ENCODE peak calls at places on chromosome 11, in ten cellular contexts. L, U, J, T, K, X, I, Z, N and C are unnamed samples.

GRCh38 chr11:34175284-34176019 is 70.0 kb downstream of the NAT10 start:
- DNase-seq in L (no peak), U (no peak), J (no peak), T (no peak), K (no peak), X (no peak), I (no peak), Z (no peak), N (no peak), C (no peak)

GRCh38 chr11:12725047-12725862 is 51.0 kb downstream of the TEAD1 start:
- DNase-seq in L (no peak), U (no peak), J (no peak), T (no peak), K (no peak), X (no peak), I (no peak), Z (no peak), N (no peak), C (no peak)

GRCh38 chr11:100680070-100680469 is 7.0 kb upstream of the ARHGAP42 start:
- DNase-seq in L (no peak), U (no peak), J (no peak), T (no peak), K (no peak), X (no peak), I (no peak), Z (no peak), N (no peak), C (no peak)

GRCh38 chr11:85718991-85719807 is 33.2 kb upstream of the CCDC89 start:
- DNase-seq in L (peak), U (no peak), J (peak), T (peak), K (no peak), X (peak), I (peak), Z (peak), N (no peak), C (no peak)

GRCh38 chr11:19953909-19954308 is 206.4 kb downstream of the DBX1 start:
- DNase-seq in L (no peak), U (no peak), J (peak), T (no peak), K (no peak), X (peak), I (no peak), Z (peak), N (no peak), C (no peak)

GRCh38 chr11:38014405-38014804 is 1416.4 kb upstream of the RAG2 start:
- DNase-seq in L (no peak), U (no peak), J (no peak), T (no peak), K (no peak), X (no peak), I (no peak), Z (peak), N (no peak), C (no peak)

GRCh38 chr11:125772834-125773505 is 5.7 kb downstream of the PATE2 start:
- DNase-seq in L (no peak), U (no peak), J (no peak), T (no peak), K (no peak), X (no peak), I (no peak), Z (peak), N (no peak), C (no peak)

GRCh38 chr11:94632356-94632755 is 65.2 kb downstream of the PIWIL4 start:
- DNase-seq in L (no peak), U (no peak), J (no peak), T (no peak), K (no peak), X (no peak), I (no peak), Z (no peak), N (no peak), C (no peak)

GRCh38 chr11:73866095-73866579 is 10.5 kb downstream of the COA4 start:
- DNase-seq in L (no peak), U (no peak), J (no peak), T (no peak), K (no peak), X (no peak), I (peak), Z (no peak), N (no peak), C (no peak)

GRCh38 chr11:96001037-96001436 is 77.1 kb upstream of the MTMR2 start:
- DNase-seq in L (peak), U (peak), J (no peak), T (peak), K (no peak), X (no peak), I (no peak), Z (no peak), N (peak), C (peak)

GRCh38 chr11:73716153-73717056 is 44.5 kb downstream of the RAB6A start:
- DNase-seq in L (no peak), U (no peak), J (no peak), T (no peak), K (no peak), X (no peak), I (no peak), Z (no peak), N (no peak), C (no peak)

GRCh38 chr11:64787526-64788320 is 9.4 kb upstream of the SF1 start:
- DNase-seq in L (peak), U (no peak), J (peak), T (no peak), K (peak), X (peak), I (no peak), Z (no peak), N (no peak), C (peak)

GRCh38 chr11:91794146-91794545 is 430.5 kb upstream of the FAT3 start:
- DNase-seq in L (no peak), U (no peak), J (no peak), T (no peak), K (no peak), X (no peak), I (no peak), Z (no peak), N (no peak), C (no peak)

GRCh38 chr11:117002639-117003305 is 95.5 kb downstream of the SIK3 start:
- DNase-seq in L (no peak), U (no peak), J (no peak), T (no peak), K (no peak), X (no peak), I (no peak), Z (no peak), N (no peak), C (no peak)

GRCh38 chr11:71093783-71094182 is 158.6 kb downstream of the SHANK2 start:
- DNase-seq in L (no peak), U (no peak), J (no peak), T (no peak), K (no peak), X (no peak), I (no peak), Z (no peak), N (no peak), C (no peak)

GRCh38 chr11:8671651-8672062 is 10.8 kb downstream of the TRIM66 start:
- DNase-seq in L (no peak), U (peak), J (peak), T (no peak), K (no peak), X (no peak), I (no peak), Z (no peak), N (peak), C (no peak)

GRCh38 chr11:128715691-128716153 is 21.9 kb downstream of the FLI1 start:
- DNase-seq in L (no peak), U (no peak), J (peak), T (no peak), K (no peak), X (no peak), I (no peak), Z (no peak), N (peak), C (no peak)

DNA sequence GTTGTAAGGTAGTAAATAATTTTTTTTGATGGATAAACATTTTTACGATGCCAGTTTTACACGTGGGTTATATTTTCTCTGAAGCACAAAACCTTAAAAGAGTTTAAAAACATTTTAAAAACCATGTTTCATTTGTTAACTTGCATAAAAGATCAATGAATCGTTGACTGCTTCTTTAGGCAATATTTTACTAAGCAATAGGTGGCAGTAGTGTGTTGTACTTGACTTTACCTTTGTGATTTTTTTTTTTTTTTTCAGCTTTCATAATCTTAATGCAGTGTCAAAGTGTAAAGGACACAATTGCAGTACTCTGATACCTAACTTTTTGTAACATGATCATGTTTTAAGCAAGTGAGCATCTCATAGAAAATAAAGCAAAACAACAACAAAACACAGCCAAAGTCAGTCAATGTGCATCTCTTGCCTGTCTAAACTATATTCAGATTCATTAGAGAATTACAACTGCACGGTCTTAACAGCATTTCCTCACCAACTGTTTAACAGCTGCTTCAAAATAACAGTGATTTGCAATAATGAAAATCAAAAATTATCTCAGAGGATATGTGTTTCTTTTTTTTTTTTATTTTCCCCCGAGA is 27.7 kb downstream of the DNAJC24 start:
- DNase-seq in L (no peak), U (no peak), J (peak), T (no peak), K (no peak), X (peak), I (no peak), Z (no peak), N (no peak), C (no peak)
- TF ChIP-seq CTCF in L (peak), U (peak), J (peak), T (no peak), K (peak), X (peak), I (no peak), Z (peak), N (peak), C (no peak)

GRCh38 chr11:112605093-112605666 is 344.5 kb upstream of the PLET1 start:
- DNase-seq in L (no peak), U (no peak), J (no peak), T (no peak), K (no peak), X (no peak), I (no peak), Z (no peak), N (no peak), C (no peak)
- H3K4me3 ChIP-seq in L (no peak), U (no peak), J (no peak), T (no peak), K (no peak), X (no peak), I (no peak), Z (no peak), N (no peak), C (no peak)

DNA sequence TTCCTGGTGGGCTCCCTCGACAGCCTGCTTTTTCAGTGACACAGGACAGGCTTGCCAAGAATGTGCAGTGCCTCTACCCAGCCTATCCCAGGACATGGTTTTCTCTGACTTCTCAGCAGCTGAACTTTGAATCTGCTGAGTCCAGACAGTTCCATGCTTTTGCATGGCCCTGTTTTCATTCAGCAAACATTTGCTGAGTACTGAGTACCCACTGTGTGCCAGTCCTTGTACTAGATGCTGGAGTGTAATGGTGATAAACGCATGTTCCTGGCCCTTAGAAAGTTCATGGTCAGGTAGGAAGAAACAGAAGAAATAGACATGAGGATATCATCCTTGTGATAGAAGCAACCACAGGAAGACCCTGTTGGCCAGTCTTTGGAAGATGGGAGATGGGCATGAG is 3.5 kb downstream of the STX3 start:
- DNase-seq in L (no peak), U (no peak), J (no peak), T (no peak), K (no peak), X (no peak), I (no peak), Z (no peak), N (no peak), C (no peak)
- TF ChIP-seq CTCF in L (no peak), U (no peak), J (no peak), T (no peak), K (no peak), X (no peak), I (no peak), Z (no peak), N (no peak), C (no peak)

GRCh38 chr11:107733518-107733917 is 21.7 kb upstream of the SLN start:
- DNase-seq in L (no peak), U (no peak), J (no peak), T (no peak), K (no peak), X (no peak), I (no peak), Z (no peak), N (no peak), C (no peak)

GRCh38 chr11:107731911-107732310 is 20.1 kb upstream of the SLN start:
- DNase-seq in L (no peak), U (no peak), J (no peak), T (no peak), K (no peak), X (no peak), I (no peak), Z (no peak), N (no peak), C (no peak)

GRCh38 chr11:107736546-107736945 is 24.7 kb upstream of the SLN start:
- DNase-seq in L (no peak), U (no peak), J (no peak), T (no peak), K (no peak), X (no peak), I (no peak), Z (no peak), N (no peak), C (no peak)

GRCh38 chr11:107732327-107733051 is 20.6 kb upstream of the SLN start:
- DNase-seq in L (no peak), U (no peak), J (no peak), T (no peak), K (no peak), X (no peak), I (no peak), Z (no peak), N (no peak), C (no peak)
- H3K4me3 ChIP-seq in L (no peak), U (no peak), J (no peak), T (no peak), K (no peak), X (no peak), I (no peak), Z (no peak), N (no peak), C (no peak)

DNA sequence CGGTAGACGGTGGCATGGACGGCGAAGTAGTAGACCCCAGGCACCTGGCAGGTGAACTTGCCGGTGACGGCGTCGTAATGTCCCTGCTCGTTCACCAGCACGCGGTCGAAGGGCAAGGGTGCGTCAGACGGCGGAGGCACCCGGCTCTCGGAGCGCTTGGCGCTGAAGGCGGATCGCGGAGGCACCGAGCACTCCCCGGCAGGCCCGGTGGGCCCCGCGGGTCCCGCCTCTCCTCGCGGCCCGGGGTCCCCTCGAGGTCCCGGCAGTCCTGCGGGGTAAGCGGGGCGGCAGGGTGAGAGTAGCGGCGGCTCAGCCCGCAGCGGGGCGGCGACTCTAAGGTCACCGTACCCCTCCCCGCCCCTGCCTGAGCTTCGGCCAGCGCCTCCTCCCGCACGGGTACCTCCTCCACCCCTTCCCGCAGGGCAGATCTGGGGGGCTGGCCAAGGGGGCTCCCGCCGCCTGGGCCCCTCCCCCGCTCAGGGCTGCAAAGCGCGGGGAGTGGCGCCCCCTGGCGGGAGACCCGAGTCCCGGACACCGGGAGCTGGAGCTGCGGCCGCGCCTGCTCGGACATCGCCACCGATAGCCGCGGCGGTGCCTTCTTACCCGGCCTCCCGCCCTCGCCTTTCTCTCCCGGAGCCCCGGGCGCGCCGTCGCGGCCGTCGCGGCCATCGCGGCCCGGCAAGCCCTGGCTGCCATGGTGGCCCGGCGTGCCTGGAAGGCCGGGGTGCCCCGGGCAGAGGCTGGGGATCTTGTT is 925 bp downstream of the C1QTNF5 start:
- DNase-seq in L (peak), U (no peak), J (peak), T (no peak), K (peak), X (no peak), I (no peak), Z (no peak), N (peak), C (peak)
- TF ChIP-seq CTCF in L (peak), U (peak), J (peak), T (peak), K (peak), X (peak), I (peak), Z (peak), N (peak), C (peak)

GRCh38 chr11:637593-638507 is 781 bp downstream of the DRD4 start:
- DNase-seq in L (no peak), U (no peak), J (peak), T (no peak), K (no peak), X (no peak), I (no peak), Z (no peak), N (no peak), C (no peak)

GRCh38 chr11:639324-639977 is 2.4 kb downstream of the DRD4 start:
- DNase-seq in L (no peak), U (no peak), J (peak), T (no peak), K (no peak), X (no peak), I (no peak), Z (no peak), N (no peak), C (peak)

GRCh38 chr11:637333-637592 is 194 bp downstream of the DRD4 start:
- DNase-seq in L (no peak), U (no peak), J (no peak), T (no peak), K (no peak), X (no peak), I (no peak), Z (no peak), N (no peak), C (no peak)

GRCh38 chr11:640021-640706 is 3.1 kb downstream of the DRD4 start:
- DNase-seq in L (no peak), U (no peak), J (peak), T (no peak), K (no peak), X (no peak), I (no peak), Z (no peak), N (no peak), C (no peak)

GRCh38 chr11:638616-639323 is 1.7 kb downstream of the DRD4 start:
- DNase-seq in L (no peak), U (no peak), J (peak), T (no peak), K (no peak), X (no peak), I (no peak), Z (no peak), N (no peak), C (peak)
- H3K4me3 ChIP-seq in L (no peak), U (no peak), J (peak), T (peak), K (no peak), X (no peak), I (no peak), Z (no peak), N (no peak), C (no peak)

GRCh38 chr11:59263225-59263894 is 50.6 kb upstream of the MPEG1 start:
- DNase-seq in L (no peak), U (no peak), J (peak), T (no peak), K (no peak), X (no peak), I (no peak), Z (no peak), N (no peak), C (peak)
- TF ChIP-seq CTCF in L (no peak), U (no peak), J (peak), T (no peak), K (peak), X (no peak), I (peak), Z (no peak), N (no peak), C (peak)